ENCODE peak calls at places on chromosomes 4 and X, in nine cellular contexts. One of them, this sample, is unnamed.

GRCh38 chr4:94690851-94691254 is 66.9 kb upstream of the BMPR1B start:
- DNase-seq in suprapubic skin: no peak
- DNase-seq in heart right ventricle: no peak
- DNase-seq in left ventricle myocardium inferior: no peak
- DNase-seq in upper lobe of right lung: no peak
- DNase-seq in heart left ventricle: no peak
- DNase-seq in IMR-90: peak; percentile 51
- DNase-seq in fibroblast of lung: peak; percentile 60
- DNase-seq in PC-9: no peak
- DNase-seq in this sample: no peak

GRCh38 chrX:33211356-33212254 is at the start of gene DMD:
- DNase-seq in suprapubic skin: no peak
- DNase-seq in upper lobe of right lung: no peak
- DNase-seq in PC-9: no peak
- DNase-seq in IMR-90: peak; percentile 84
- DNase-seq in fibroblast of lung: peak; percentile 88
- DNase-seq in heart right ventricle: peak; percentile 14
- DNase-seq in left ventricle myocardium inferior: peak; percentile 17
- DNase-seq in heart left ventricle: peak; percentile 57
- DNase-seq in this sample: no peak

GRCh38 chrX:132127748-132128147 is at the start of gene FRMD7:
- DNase-seq in heart left ventricle: no peak
- DNase-seq in heart right ventricle: no peak
- DNase-seq in upper lobe of right lung: no peak
- DNase-seq in left ventricle myocardium inferior: no peak
- DNase-seq in suprapubic skin: no peak
- DNase-seq in fibroblast of lung: peak; percentile 3
- DNase-seq in IMR-90: no peak
- DNase-seq in PC-9: no peak
- DNase-seq in this sample: no peak

GRCh38 chr4:84498203-84499026 is 677 bp downstream of the NKX6-1 start:
- DNase-seq in suprapubic skin: no peak
- DNase-seq in heart left ventricle: peak; percentile 38
- DNase-seq in PC-9: no peak
- DNase-seq in upper lobe of right lung: peak; percentile 70
- DNase-seq in IMR-90: peak; percentile 7
- DNase-seq in fibroblast of lung: peak; percentile 32
- DNase-seq in left ventricle myocardium inferior: no peak
- DNase-seq in heart right ventricle: no peak
- DNase-seq in this sample: no peak

GRCh38 chrX:121036951-121037350 is 10.5 kb upstream of the GLUD2 start:
- DNase-seq in IMR-90: no peak
- DNase-seq in suprapubic skin: no peak
- DNase-seq in upper lobe of right lung: no peak
- DNase-seq in heart right ventricle: no peak
- DNase-seq in heart left ventricle: no peak
- DNase-seq in left ventricle myocardium inferior: no peak
- DNase-seq in fibroblast of lung: no peak
- DNase-seq in PC-9: no peak
- DNase-seq in this sample: no peak

GRCh38 chr4:76087007-76087769 is 12.7 kb downstream of the ART3 start:
- DNase-seq in heart left ventricle: peak; percentile 39
- DNase-seq in fibroblast of lung: peak; percentile 58
- DNase-seq in upper lobe of right lung: no peak
- DNase-seq in IMR-90: peak; percentile 61
- DNase-seq in heart right ventricle: no peak
- DNase-seq in left ventricle myocardium inferior: peak; percentile 20
- DNase-seq in PC-9: peak; percentile 35
- DNase-seq in suprapubic skin: no peak
- DNase-seq in this sample: peak; percentile 36

GRCh38 chrX:140439455-140439854 is 65.4 kb downstream of the SOX3 start:
- DNase-seq in suprapubic skin: no peak
- DNase-seq in fibroblast of lung: no peak
- DNase-seq in left ventricle myocardium inferior: no peak
- DNase-seq in heart left ventricle: no peak
- DNase-seq in IMR-90: no peak
- DNase-seq in heart right ventricle: peak; percentile 12
- DNase-seq in upper lobe of right lung: peak; percentile 68
- DNase-seq in PC-9: no peak
- DNase-seq in this sample: peak; percentile 18

GRCh38 chr4:156594619-156595018 is 377.0 kb downstream of the PDGFC start:
- DNase-seq in heart right ventricle: peak; percentile 35
- DNase-seq in heart left ventricle: peak; percentile 76
- DNase-seq in fibroblast of lung: no peak
- DNase-seq in left ventricle myocardium inferior: peak; percentile 45
- DNase-seq in suprapubic skin: peak; percentile 65
- DNase-seq in IMR-90: no peak
- DNase-seq in upper lobe of right lung: no peak
- DNase-seq in PC-9: no peak
- DNase-seq in this sample: peak; percentile 43

GRCh38 chrX:44244008-44244407 is 99.5 kb downstream of the EFHC2 start:
- DNase-seq in heart right ventricle: no peak
- DNase-seq in heart left ventricle: no peak
- DNase-seq in IMR-90: peak; percentile 29
- DNase-seq in fibroblast of lung: peak; percentile 61
- DNase-seq in upper lobe of right lung: no peak
- DNase-seq in left ventricle myocardium inferior: no peak
- DNase-seq in suprapubic skin: no peak
- DNase-seq in PC-9: no peak
- DNase-seq in this sample: peak; percentile 25

DNA sequence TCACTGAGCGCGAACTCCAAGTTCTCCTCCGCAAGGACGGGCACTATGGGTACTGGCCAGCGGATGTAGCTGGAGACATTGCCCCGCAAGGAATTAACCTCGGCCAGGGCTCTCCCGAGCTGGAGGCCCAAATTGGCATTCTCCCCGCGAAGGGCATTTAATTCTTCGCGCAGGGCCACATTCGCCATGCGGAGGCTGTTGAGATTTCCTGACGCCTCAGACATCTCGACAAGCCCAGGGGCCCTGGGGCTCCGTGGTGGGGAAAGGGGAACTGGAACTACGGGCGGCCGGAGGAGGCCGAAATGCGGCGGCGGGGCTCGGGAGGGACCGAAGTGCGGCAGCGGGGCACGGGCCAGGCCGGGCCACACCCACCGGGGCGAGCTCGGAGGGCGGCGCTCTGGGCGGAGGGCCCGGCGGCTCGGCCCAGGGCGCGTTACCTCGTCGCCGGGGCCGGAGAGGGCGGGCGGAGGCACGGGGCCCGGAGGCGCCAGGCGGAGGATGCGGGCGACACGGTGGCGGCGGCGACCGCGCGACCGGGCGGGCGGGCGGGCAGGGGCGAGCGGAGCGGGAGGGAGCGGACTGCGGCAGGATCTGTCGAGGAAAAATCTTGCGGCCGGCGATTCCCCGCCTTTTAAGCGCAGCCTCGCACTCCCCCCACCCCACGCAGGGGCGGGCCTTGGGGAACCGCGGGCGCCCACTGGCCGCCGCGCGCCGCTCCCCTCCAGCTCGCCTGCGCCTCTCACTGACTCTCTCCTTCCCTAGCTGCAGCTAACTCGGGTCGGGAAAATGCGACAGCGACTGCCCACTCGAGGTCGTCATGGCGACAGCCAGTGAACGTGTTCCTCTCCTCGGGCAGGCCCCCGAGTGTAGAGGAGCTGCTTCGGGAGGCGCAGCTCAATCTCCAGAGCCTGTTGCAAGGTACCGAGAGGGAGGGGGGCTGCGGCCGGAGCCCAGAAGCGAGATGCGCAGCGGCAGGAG is at the start of gene RTL5:
- DNase-seq in PC-9: no peak
- DNase-seq in fibroblast of lung: peak; percentile 90
- DNase-seq in suprapubic skin: peak; percentile 92
- DNase-seq in upper lobe of right lung: peak; percentile 92
- DNase-seq in IMR-90: peak; percentile 85
- DNase-seq in heart right ventricle: peak; percentile 84
- DNase-seq in left ventricle myocardium inferior: peak; percentile 84
- DNase-seq in heart left ventricle: peak; percentile 92
- DNase-seq in this sample: peak; percentile 77
- TF ChIP-seq CTCF in PC-9: no peak
- TF ChIP-seq CTCF in fibroblast of lung: no peak
- TF ChIP-seq CTCF in suprapubic skin: no peak
- TF ChIP-seq CTCF in upper lobe of right lung: peak; percentile 10
- TF ChIP-seq CTCF in IMR-90: no peak
- TF ChIP-seq CTCF in heart right ventricle: peak; percentile 26
- TF ChIP-seq CTCF in left ventricle myocardium inferior: no peak
- TF ChIP-seq CTCF in heart left ventricle: no peak
- TF ChIP-seq CTCF in this sample: no peak

GRCh38 chr4:1472148-1472797 is 66.0 kb upstream of the NKX1-1 start:
- DNase-seq in heart right ventricle: peak; percentile 8
- DNase-seq in PC-9: no peak
- DNase-seq in fibroblast of lung: no peak
- DNase-seq in heart left ventricle: no peak
- DNase-seq in IMR-90: no peak
- DNase-seq in left ventricle myocardium inferior: no peak
- DNase-seq in suprapubic skin: peak; percentile 57
- DNase-seq in upper lobe of right lung: no peak
- DNase-seq in this sample: peak; percentile 37
- H3K4me3 ChIP-seq in heart right ventricle: no peak overlapping the region
- H3K4me3 ChIP-seq in PC-9: no peak overlapping the region
- H3K4me3 ChIP-seq in fibroblast of lung: no peak overlapping the region
- H3K4me3 ChIP-seq in heart left ventricle: no peak overlapping the region
- H3K4me3 ChIP-seq in IMR-90: no peak overlapping the region
- H3K4me3 ChIP-seq in left ventricle myocardium inferior: peak overlapping the region; percentile 4
- H3K4me3 ChIP-seq in suprapubic skin: no peak overlapping the region
- H3K4me3 ChIP-seq in upper lobe of right lung: no peak overlapping the region
- H3K4me3 ChIP-seq in this sample: no peak overlapping the region

DNA sequence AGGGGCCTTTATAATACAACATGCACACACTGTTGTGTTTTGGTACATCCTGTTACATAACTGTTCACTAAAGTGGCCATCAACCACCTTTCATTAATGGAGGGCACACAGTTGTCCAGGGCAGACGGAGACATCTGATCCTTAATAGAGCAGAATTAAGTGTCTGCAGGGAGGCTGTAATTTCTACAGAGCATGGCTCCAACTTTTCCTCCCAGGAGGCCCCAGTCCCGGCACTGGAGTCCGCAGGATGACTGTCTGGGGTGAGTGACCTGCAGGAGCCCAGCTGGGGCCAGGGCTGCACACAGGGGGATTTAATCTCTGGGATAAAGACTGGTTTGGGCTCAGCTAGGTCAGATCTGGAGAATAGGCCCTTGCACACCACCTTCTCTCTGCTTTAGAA is 233.4 kb downstream of the MAML3 start:
- DNase-seq in fibroblast of lung: no peak
- DNase-seq in suprapubic skin: no peak
- DNase-seq in heart right ventricle: peak; percentile 37
- DNase-seq in IMR-90: no peak
- DNase-seq in PC-9: no peak
- DNase-seq in upper lobe of right lung: no peak
- DNase-seq in heart left ventricle: peak; percentile 41
- DNase-seq in left ventricle myocardium inferior: peak; percentile 27
- DNase-seq in this sample: no peak
- H3K4me1 ChIP-seq in fibroblast of lung: peaks cover 10% of the 10 kb centered on the region
- H3K4me1 ChIP-seq in suprapubic skin: peaks cover 46% of the 10 kb centered on the region
- H3K4me1 ChIP-seq in heart right ventricle: peaks cover 77% of the 10 kb centered on the region
- H3K4me1 ChIP-seq in IMR-90: peaks cover 11% of the 10 kb centered on the region
- H3K4me1 ChIP-seq in PC-9: no peaks in the 10 kb centered on the region
- H3K4me1 ChIP-seq in upper lobe of right lung: peaks cover 48% of the 10 kb centered on the region
- H3K4me1 ChIP-seq in heart left ventricle: peaks cover 43% of the 10 kb centered on the region
- H3K4me1 ChIP-seq in left ventricle myocardium inferior: peaks cover 77% of the 10 kb centered on the region
- H3K4me1 ChIP-seq in this sample: no peaks in the 10 kb centered on the region

GRCh38 chrX:19514791-19515614 is at the start of gene MAP3K15:
- DNase-seq in heart left ventricle: no peak
- DNase-seq in upper lobe of right lung: peak; percentile 72
- DNase-seq in IMR-90: no peak
- DNase-seq in heart right ventricle: peak; percentile 23
- DNase-seq in fibroblast of lung: no peak
- DNase-seq in suprapubic skin: no peak
- DNase-seq in left ventricle myocardium inferior: peak; percentile 14
- DNase-seq in PC-9: peak; percentile 25
- DNase-seq in this sample: peak; percentile 15
- TF ChIP-seq CTCF in heart left ventricle: no peak
- TF ChIP-seq CTCF in upper lobe of right lung: no peak
- TF ChIP-seq CTCF in IMR-90: no peak
- TF ChIP-seq CTCF in heart right ventricle: no peak
- TF ChIP-seq CTCF in fibroblast of lung: no peak
- TF ChIP-seq CTCF in suprapubic skin: no peak
- TF ChIP-seq CTCF in left ventricle myocardium inferior: no peak
- TF ChIP-seq CTCF in PC-9: no peak
- TF ChIP-seq CTCF in this sample: no peak

DNA sequence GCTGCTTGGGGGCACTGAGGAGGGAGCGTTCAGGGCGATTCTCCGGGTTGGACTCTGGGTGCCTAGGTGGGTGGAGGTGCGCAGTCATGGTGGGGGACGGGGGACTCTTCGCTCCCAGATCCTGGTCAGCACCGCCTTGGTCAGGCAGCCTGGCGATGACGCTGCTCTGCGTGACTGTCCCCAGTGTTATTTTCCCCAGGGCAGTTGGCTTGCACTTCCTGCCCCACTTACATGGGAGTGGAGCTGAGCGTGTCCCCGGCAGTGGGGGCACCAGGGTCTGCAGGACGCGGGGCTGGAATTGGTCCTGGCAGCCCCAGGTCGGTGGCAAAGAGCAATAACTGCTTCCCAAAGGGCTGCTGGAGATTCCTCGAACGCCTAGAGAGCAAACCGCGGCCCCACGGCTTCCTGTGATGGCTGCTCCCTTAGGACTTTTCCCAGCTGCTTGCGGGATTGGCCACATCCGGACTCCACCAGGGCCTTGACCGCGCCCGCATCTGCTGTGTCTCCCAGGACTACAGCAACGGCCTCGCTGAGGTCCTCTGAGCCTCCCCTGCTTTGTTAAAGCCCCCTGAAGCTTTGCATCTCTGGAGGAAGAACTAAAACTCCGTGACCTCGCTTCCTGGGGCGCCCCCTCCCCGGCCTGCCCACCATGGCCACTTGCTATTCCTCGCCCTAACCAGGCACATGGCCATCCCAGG is 35.3 kb upstream of the GPR78 start:
- DNase-seq in heart left ventricle: no peak
- DNase-seq in fibroblast of lung: no peak
- DNase-seq in left ventricle myocardium inferior: no peak
- DNase-seq in suprapubic skin: peak; percentile 28
- DNase-seq in heart right ventricle: no peak
- DNase-seq in IMR-90: no peak
- DNase-seq in upper lobe of right lung: peak; percentile 56
- DNase-seq in PC-9: no peak
- DNase-seq in this sample: no peak
- H3K4me3 ChIP-seq in heart left ventricle: no peak overlapping the region
- H3K4me3 ChIP-seq in fibroblast of lung: no peak overlapping the region
- H3K4me3 ChIP-seq in left ventricle myocardium inferior: no peak overlapping the region
- H3K4me3 ChIP-seq in suprapubic skin: no peak overlapping the region
- H3K4me3 ChIP-seq in heart right ventricle: no peak overlapping the region
- H3K4me3 ChIP-seq in IMR-90: no peak overlapping the region
- H3K4me3 ChIP-seq in upper lobe of right lung: no peak overlapping the region
- H3K4me3 ChIP-seq in PC-9: no peak overlapping the region
- H3K4me3 ChIP-seq in this sample: no peak overlapping the region

GRCh38 chr4:113593400-113594230 is 167.9 kb downstream of the CAMK2D start:
- DNase-seq in suprapubic skin: no peak
- DNase-seq in IMR-90: no peak
- DNase-seq in heart left ventricle: no peak
- DNase-seq in fibroblast of lung: no peak
- DNase-seq in upper lobe of right lung: no peak
- DNase-seq in left ventricle myocardium inferior: no peak
- DNase-seq in PC-9: no peak
- DNase-seq in heart right ventricle: no peak
- DNase-seq in this sample: no peak
- H3K4me1 ChIP-seq in suprapubic skin: no peaks in the 10 kb centered on the region
- H3K4me1 ChIP-seq in IMR-90: peaks cover 14% of the 10 kb centered on the region
- H3K4me1 ChIP-seq in heart left ventricle: no peaks in the 10 kb centered on the region
- H3K4me1 ChIP-seq in fibroblast of lung: no peaks in the 10 kb centered on the region
- H3K4me1 ChIP-seq in upper lobe of right lung: no peaks in the 10 kb centered on the region
- H3K4me1 ChIP-seq in left ventricle myocardium inferior: peaks cover 63% of the 10 kb centered on the region
- H3K4me1 ChIP-seq in PC-9: no peaks in the 10 kb centered on the region
- H3K4me1 ChIP-seq in heart right ventricle: peaks cover 12% of the 10 kb centered on the region
- H3K4me1 ChIP-seq in this sample: peaks cover 11% of the 10 kb centered on the region

GRCh38 chr4:97152159-97152558 is 991.1 kb downstream of the STPG2 start:
- DNase-seq in PC-9: no peak
- DNase-seq in heart left ventricle: no peak
- DNase-seq in suprapubic skin: no peak
- DNase-seq in fibroblast of lung: no peak
- DNase-seq in left ventricle myocardium inferior: no peak
- DNase-seq in heart right ventricle: no peak
- DNase-seq in upper lobe of right lung: no peak
- DNase-seq in IMR-90: no peak
- DNase-seq in this sample: no peak
- TF ChIP-seq CTCF in PC-9: no peak
- TF ChIP-seq CTCF in heart left ventricle: no peak
- TF ChIP-seq CTCF in suprapubic skin: no peak
- TF ChIP-seq CTCF in fibroblast of lung: no peak
- TF ChIP-seq CTCF in left ventricle myocardium inferior: no peak
- TF ChIP-seq CTCF in heart right ventricle: no peak
- TF ChIP-seq CTCF in upper lobe of right lung: no peak
- TF ChIP-seq CTCF in IMR-90: no peak
- TF ChIP-seq CTCF in this sample: no peak

This sample was measured in mucosa of descending colon.